ENCODE peak calls at places on chromosome 21, in six cellular contexts. H, J, S, A, G and R are unnamed samples.

GRCh38 chr21:43278766-43279577 is 110.2 kb downstream of the CRYAA start:
- DNase-seq in J (no peak), H (no peak), S (no peak), A (no peak), G (no peak), R (no peak)

GRCh38 chr21:44199448-44199847 is 41.3 kb downstream of the ICOSLG start:
- DNase-seq in H (no peak), S (no peak), J (no peak), A (no peak), G (no peak), R (no peak)

GRCh38 chr21:27422435-27422834 is 455.5 kb upstream of the ADAMTS5 start:
- DNase-seq in G (no peak), J (no peak), H (no peak), S (no peak), A (no peak), R (no peak)

GRCh38 chr21:43306911-43307676 is 119.8 kb downstream of the SIK1 start:
- DNase-seq in G (no peak), H (no peak), A (no peak), J (peak; percentile 40), S (peak; percentile 75), R (no peak)

GRCh38 chr21:30552782-30553181 is 8.3 kb downstream of the KRTAP19-7 start:
- DNase-seq in H (no peak), A (no peak), G (no peak), S (no peak), J (no peak), R (no peak)

GRCh38 chr21:41478319-41479177 is 29.4 kb downstream of the TMPRSS2 start:
- DNase-seq in S (peak; percentile 25), A (no peak), J (no peak), H (no peak), G (peak; percentile 56), R (no peak)

GRCh38 chr21:43603641-43604504 is 55.4 kb downstream of the HSF2BP start:
- DNase-seq in H (no peak), A (no peak), J (no peak), G (no peak), S (no peak), R (no peak)

GRCh38 chr21:18030248-18030647 is 211.1 kb upstream of the C21orf91 start:
- DNase-seq in S (no peak), A (no peak), H (no peak), G (no peak), J (no peak), R (no peak)

GRCh38 chr21:42672699-42673458 is 19.5 kb downstream of the PDE9A start:
- DNase-seq in S (peak; percentile 42), G (peak; percentile 25), H (no peak), J (no peak), A (no peak), R (no peak)

GRCh38 chr21:41477641-41478318 is 30.2 kb downstream of the TMPRSS2 start:
- DNase-seq in J (no peak), S (peak; percentile 49), H (peak; percentile 22), A (no peak), G (peak; percentile 56), R (no peak)

GRCh38 chr21:15122241-15122640 is 57.4 kb upstream of the NRIP1 start:
- DNase-seq in G (peak; percentile 2), H (no peak), J (no peak), S (no peak), A (no peak), R (no peak)

GRCh38 chr21:15301014-15301413 is 236.2 kb upstream of the NRIP1 start:
- DNase-seq in H (no peak), A (no peak), G (peak; percentile 4), S (no peak), J (no peak), R (no peak)

GRCh38 chr21:16942703-16943102 is 570.1 kb upstream of the CXADR start:
- DNase-seq in H (no peak), J (peak; percentile 13), G (peak; percentile 57), S (no peak), A (no peak), R (no peak)

GRCh38 chr21:15414057-15414456 is 315.7 kb upstream of the USP25 start:
- DNase-seq in S (no peak), H (no peak), A (no peak), J (no peak), G (no peak), R (no peak)

GRCh38 chr21:16250282-16250681 is 520.5 kb downstream of the USP25 start:
- DNase-seq in G (no peak), J (no peak), A (no peak), H (no peak), S (no peak), R (no peak)

GRCh38 chr21:42238185-42238934 is 19.4 kb downstream of the ABCG1 start:
- DNase-seq in S (no peak), G (no peak), H (no peak), A (no peak), J (no peak), R (no peak)

GRCh38 chr21:18142639-18143038 is 102.0 kb upstream of the CHODL start:
- DNase-seq in J (no peak), A (no peak), S (no peak), G (no peak), H (no peak), R (no peak)

GRCh38 chr21:30497065-30497464 is at the start of gene KRTAP19-4:
- DNase-seq in A (no peak), J (no peak), G (no peak), H (no peak), S (no peak), R (no peak)

GRCh38 chr21:30408782-30409494 is 13.1 kb downstream of the KRTAP13-1 start:
- DNase-seq in G (peak; percentile 74), A (no peak), J (peak; percentile 12), H (peak; percentile 46), S (peak; percentile 49), R (no peak)

GRCh38 chr21:43343095-43343991 is 83.6 kb downstream of the SIK1 start:
- DNase-seq in A (no peak), G (peak; percentile 95), H (no peak), J (peak; percentile 82), S (peak; percentile 94), R (no peak)

GRCh38 chr21:28160378-28160777 is 832.3 kb downstream of the LTN1 start:
- DNase-seq in G (no peak), J (no peak), S (no peak), H (no peak), A (no peak), R (no peak)

GRCh38 chr21:28944296-28944695 is 48.4 kb downstream of the LTN1 start:
- DNase-seq in G (no peak), J (no peak), A (no peak), S (no peak), H (no peak), R (no peak)

GRCh38 chr21:37958493-37958892 is 42.2 kb upstream of the KCNJ6 start:
- DNase-seq in J (no peak), H (no peak), S (no peak), G (no peak), A (no peak), R (no peak)

GRCh38 chr21:44375281-44375651 is 21.8 kb downstream of the TRPM2 start:
- DNase-seq in S (no peak), G (no peak), J (no peak), H (no peak), A (no peak), R (no peak)

GRCh38 chr21:41648591-41649031 is 118.2 kb downstream of the RIPK4 start:
- DNase-seq in G (no peak), H (no peak), S (no peak), J (no peak), A (no peak), R (no peak)

GRCh38 chr21:33495743-33496142 is 4.2 kb upstream of the DNAJC28 start:
- DNase-seq in G (no peak), A (no peak), H (no peak), J (no peak), S (no peak), R (no peak)

GRCh38 chr21:25331286-25331685 is 276.0 kb downstream of the MRPL39 start:
- DNase-seq in G (no peak), H (no peak), S (no peak), A (no peak), J (no peak), R (no peak)

GRCh38 chr21:25103500-25104207 is 503.6 kb downstream of the MRPL39 start:
- DNase-seq in G (no peak), A (no peak), S (no peak), J (no peak), H (no peak), R (no peak)

GRCh38 chr21:36429672-36430546 is 44.7 kb downstream of the CHAF1B start:
- DNase-seq in S (peak; percentile 90), G (peak; percentile 62), A (peak; percentile 22), H (no peak), J (peak; percentile 88), R (peak; percentile 84)
- TF ChIP-seq CTCF in S (no peak), G (no peak), A (peak; percentile 2), H (peak; percentile 23), J (no peak), R (no peak)

GRCh38 chr21:39022901-39023693 is 160.2 kb downstream of the PSMG1 start:
- DNase-seq in A (no peak), S (peak; percentile 89), G (no peak), J (no peak), H (no peak), R (peak; percentile 62)
- TF ChIP-seq CTCF in A (no peak), S (peak; percentile 25), G (no peak), J (no peak), H (peak; percentile 21), R (no peak)

DNA sequence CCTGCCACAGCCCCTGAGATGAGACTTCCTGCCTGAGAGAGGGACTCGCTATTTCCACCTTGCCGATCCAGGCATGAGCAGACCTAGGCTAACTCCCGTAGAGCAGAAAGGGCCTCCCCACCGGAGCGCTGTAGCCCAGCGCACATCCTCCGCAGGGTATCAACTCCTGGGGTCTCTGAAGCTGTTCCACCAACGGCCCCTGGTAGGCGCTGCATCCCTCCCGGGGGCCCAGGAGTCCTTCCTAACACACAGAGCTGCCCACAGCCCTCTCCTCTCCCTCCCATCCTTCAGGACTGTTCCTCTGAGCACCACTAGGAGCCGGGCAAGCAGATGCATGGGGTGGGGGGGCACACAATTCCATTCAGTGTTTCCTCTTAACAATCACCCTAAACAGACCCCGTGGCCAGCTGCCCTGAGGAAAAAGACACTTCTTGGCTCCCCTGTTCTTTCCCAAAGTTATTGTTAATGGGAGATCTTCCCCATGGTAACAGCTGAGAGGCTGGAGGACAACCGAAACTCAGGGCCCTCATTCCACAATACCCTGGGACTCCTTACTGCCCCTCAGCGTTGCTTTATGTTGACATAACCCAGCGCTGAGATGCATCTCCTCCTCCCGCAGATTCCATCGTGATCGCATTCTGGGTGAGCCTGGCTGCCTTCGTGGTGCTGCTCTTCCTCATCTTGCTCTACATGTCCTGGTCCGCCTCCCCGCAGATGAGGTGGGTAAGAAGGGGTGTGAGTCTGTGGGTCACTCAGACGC is 7.5 kb downstream of the MRAP start:
- DNase-seq in G (peak; percentile 4), H (peak; percentile 50), A (no peak), S (no peak), J (no peak), R (no peak)
- TF ChIP-seq CTCF in G (no peak), H (peak; percentile 57), A (no peak), S (no peak), J (no peak), R (no peak)

DNA sequence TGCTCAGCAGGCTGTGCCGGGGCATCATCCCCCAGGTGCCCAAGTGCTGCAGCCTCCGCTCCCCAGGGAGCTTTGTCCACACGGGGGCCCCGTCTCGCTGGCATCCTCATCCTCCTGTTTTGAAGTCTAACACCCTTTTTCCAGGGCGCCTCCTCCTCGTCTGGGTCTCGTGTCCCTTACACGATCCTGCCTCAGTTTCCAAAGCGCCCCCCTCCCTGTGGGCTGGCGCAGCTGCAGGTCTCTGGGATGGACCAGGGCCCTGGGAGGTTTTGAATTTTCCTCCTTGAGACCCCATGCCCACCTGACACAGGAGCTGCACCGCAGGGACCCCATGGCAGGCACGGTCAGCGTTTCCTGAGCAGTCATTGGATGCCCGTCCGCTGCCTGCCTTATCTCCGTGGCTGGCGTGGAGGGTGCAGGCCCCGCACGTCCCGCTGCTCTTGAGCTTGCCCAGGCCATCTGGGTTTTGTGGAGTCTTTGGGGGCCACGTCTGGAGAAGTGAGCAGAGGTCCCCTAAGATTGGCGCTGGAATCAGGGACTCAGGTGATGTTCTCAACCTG is 37.4 kb upstream of the DIP2A start:
- DNase-seq in H (no peak), S (no peak), J (no peak), G (no peak), A (no peak), R (no peak)
- TF ChIP-seq CTCF in H (no peak), S (no peak), J (no peak), G (no peak), A (no peak), R (no peak)